ENCODE peak calls at places on chromosomes 4 and X, in seven cellular contexts. V is IMR-90, F is H1, J is mesendoderm, Q is mesenchymal stem cell, K is H9, S is trophoblast cell. R is an unnamed sample.
A peak's percentile ranks its signal among the peaks of the same experiment; 100 is the strongest.

GRCh38 chr4:47531954-47532321 is 46.9 kb downstream of the ATP10D start:
- DNase-seq in S (no peak), F (no peak), K (no peak), V (no peak), J (no peak), Q (no peak), R (no peak)

GRCh38 chr4:85968945-85969830 is 390.7 kb downstream of the MAPK10 start:
- DNase-seq in J (peak; percentile 52), S (peak; percentile 82), F (no peak), K (no peak), Q (peak; percentile 72), V (peak; percentile 72), R (peak; percentile 24)

GRCh38 chr4:41095192-41095872 is 119.0 kb downstream of the APBB2 start:
- DNase-seq in V (no peak), K (no peak), J (no peak), Q (no peak), S (no peak), F (no peak), R (no peak)

GRCh38 chrX:86930419-86930818 is 587.2 kb upstream of the KLHL4 start:
- DNase-seq in K (no peak), J (no peak), S (peak; percentile 68), V (no peak), F (no peak), Q (peak; percentile 0), R (no peak)

GRCh38 chrX:1491851-1492349 is 39.2 kb upstream of the ASMTL start:
- DNase-seq in K (peak; percentile 77), S (no peak), J (peak; percentile 92), Q (no peak), V (no peak), F (no peak), R (peak; percentile 35)

GRCh38 chr4:31674313-31674947 is 954.3 kb downstream of the PCDH7 start:
- DNase-seq in Q (peak; percentile 30), J (peak; percentile 46), F (no peak), S (peak; percentile 20), K (peak; percentile 34), V (peak; percentile 8), R (no peak)

GRCh38 chrX:78133561-78133960 is 5.9 kb downstream of the TAF9B start:
- DNase-seq in S (no peak), V (no peak), J (no peak), K (no peak), F (no peak), Q (no peak), R (no peak)

GRCh38 chr4:151356510-151356909 is 31.1 kb upstream of the SH3D19 start:
- DNase-seq in F (no peak), S (no peak), K (no peak), V (peak; percentile 18), J (no peak), Q (peak; percentile 40), R (no peak)

GRCh38 chr4:40897557-40898203 is 147.9 kb downstream of the NSUN7 start:
- DNase-seq in K (peak; percentile 82), Q (peak; percentile 63), F (peak; percentile 43), V (peak; percentile 51), S (peak; percentile 89), J (peak; percentile 81), R (peak; percentile 67)

GRCh38 chrX:7372843-7373525 is 225.0 kb upstream of the PUDP start:
- DNase-seq in F (no peak), S (peak; percentile 65), Q (peak; percentile 45), K (no peak), V (peak; percentile 67), J (no peak), R (no peak)

GRCh38 chrX:13220916-13221315 is 98.9 kb downstream of the ATXN3L start:
- DNase-seq in K (no peak), V (peak; percentile 84), S (no peak), Q (peak; percentile 82), J (no peak), F (no peak), R (no peak)

GRCh38 chr4:79979785-79980437 is 93.1 kb downstream of the ANTXR2 start:
- DNase-seq in J (no peak), F (no peak), S (no peak), Q (no peak), V (no peak), K (no peak), R (no peak)

GRCh38 chr4:763922-764321 is 58.3 kb downstream of the PCGF3 start:
- DNase-seq in S (peak; percentile 49), V (no peak), Q (no peak), F (no peak), K (no peak), J (no peak), R (no peak)

GRCh38 chr4:39043697-39044363 is 11.6 kb upstream of the TMEM156 start:
- DNase-seq in F (no peak), Q (peak; percentile 80), V (peak; percentile 52), K (no peak), S (peak; percentile 50), J (peak; percentile 14), R (no peak)

GRCh38 chrX:68199062-68199848 is 234.0 kb downstream of the OPHN1 start:
- DNase-seq in S (no peak), V (no peak), K (no peak), Q (no peak), J (no peak), F (no peak), R (no peak)

GRCh38 chr4:38563703-38564490 is 100.1 kb upstream of the KLF3 start:
- DNase-seq in F (no peak), Q (no peak), J (no peak), S (no peak), K (no peak), V (peak; percentile 33), R (no peak)

GRCh38 chr4:89064848-89065247 is 7.9 kb upstream of the FAM13A start:
- DNase-seq in S (no peak), K (no peak), V (no peak), J (no peak), Q (no peak), F (no peak), R (no peak)

GRCh38 chrX:4830880-4831557 is 1117.6 kb upstream of the PRKX start:
- DNase-seq in Q (no peak), F (no peak), K (no peak), J (no peak), S (peak; percentile 6), V (no peak), R (no peak)

GRCh38 chr4:154143720-154144119 is 347.9 kb downstream of the DCHS2 start:
- DNase-seq in J (no peak), S (no peak), V (no peak), F (no peak), Q (no peak), K (no peak), R (no peak)

GRCh38 chrX:55004231-55004630 is 4.1 kb downstream of the APEX2 start:
- DNase-seq in Q (no peak), J (no peak), K (no peak), V (no peak), S (no peak), F (no peak), R (no peak)

GRCh38 chr4:184117662-184118199 is 99.9 kb downstream of the ENPP6 start:
- DNase-seq in V (no peak), S (no peak), Q (no peak), K (no peak), F (no peak), J (no peak), R (no peak)

GRCh38 chrX:12013220-12013619 is 125.1 kb upstream of the FRMPD4 start:
- DNase-seq in K (no peak), V (peak; percentile 70), J (no peak), F (no peak), S (peak; percentile 21), Q (peak; percentile 59), R (no peak)

GRCh38 chrX:21276736-21277433 is 97.3 kb upstream of the CNKSR2 start:
- DNase-seq in Q (no peak), J (no peak), F (no peak), K (no peak), V (no peak), S (no peak), R (no peak)

GRCh38 chr4:41009411-41009810 is 204.9 kb downstream of the APBB2 start:
- DNase-seq in V (peak; percentile 87), F (no peak), Q (peak; percentile 22), J (no peak), K (no peak), S (no peak), R (no peak)

GRCh38 chrX:1593286-1594271 is 2.2 kb downstream of the AKAP17A start:
- DNase-seq in J (no peak), F (no peak), V (no peak), Q (no peak), K (no peak), S (no peak), R (no peak)

GRCh38 chr4:113073614-113074013 is 24.2 kb downstream of the ANK2 start:
- DNase-seq in J (no peak), V (no peak), K (no peak), S (no peak), Q (no peak), F (no peak), R (no peak)

GRCh38 chr4:113083346-113083745 is 33.9 kb downstream of the ANK2 start:
- DNase-seq in Q (no peak), J (peak; percentile 58), F (no peak), S (no peak), K (no peak), V (no peak), R (no peak)

GRCh38 chr4:113080624-113081023 is 31.2 kb downstream of the ANK2 start:
- DNase-seq in V (no peak), J (no peak), S (no peak), Q (no peak), K (no peak), F (no peak), R (no peak)

GRCh38 chr4:113080050-113080449 is 30.6 kb downstream of the ANK2 start:
- DNase-seq in S (no peak), F (no peak), K (no peak), Q (peak; percentile 1), J (peak; percentile 69), V (peak; percentile 2), R (no peak)

GRCh38 chr4:113077611-113078010 is 28.2 kb downstream of the ANK2 start:
- DNase-seq in Q (no peak), S (no peak), V (no peak), J (no peak), F (no peak), K (no peak), R (peak; percentile 38)
- H3K18ac ChIP-seq in Q (no peak overlapping the region), S (no peak overlapping the region), V (no peak overlapping the region), J (no peak overlapping the region), F (no peak overlapping the region), K (no peak overlapping the region), R (no peak overlapping the region)

GRCh38 chrX:106901341-106901740 is 1.8 kb downstream of the RIPPLY1 start:
- DNase-seq in S (no peak), Q (no peak), K (no peak), J (no peak), V (no peak), F (no peak), R (no peak)
- H3K18ac ChIP-seq in S (no peak overlapping the region), Q (no peak overlapping the region), K (no peak overlapping the region), J (no peak overlapping the region), V (no peak overlapping the region), F (no peak overlapping the region), R (no peak overlapping the region)

DNA sequence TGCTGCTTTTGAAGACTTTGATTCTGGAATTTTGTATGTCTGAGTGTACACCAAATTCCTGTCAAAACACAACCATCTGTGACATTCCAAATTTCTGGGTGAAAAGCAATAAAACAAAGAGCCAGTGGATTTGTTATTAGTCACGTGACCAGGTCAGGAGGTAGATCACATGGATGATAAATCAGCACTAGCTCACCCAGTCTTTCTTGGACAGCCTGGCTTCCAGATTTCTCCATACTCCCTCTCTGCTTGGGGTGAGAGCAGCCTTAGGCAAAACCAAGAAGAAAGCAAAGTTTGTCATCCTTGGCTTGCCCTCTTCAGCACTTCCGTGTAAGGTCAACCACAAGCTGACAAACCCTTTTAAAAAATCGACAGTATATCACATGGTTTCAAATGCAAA is 194.2 kb downstream of the CLCN4 start:
- DNase-seq in V (peak; percentile 41), J (no peak), F (no peak), Q (peak; percentile 6), S (peak; percentile 36), K (no peak), R (no peak)
- H3K18ac ChIP-seq in V (no peak overlapping the region), J (no peak overlapping the region), F (no peak overlapping the region), Q (no peak overlapping the region), S (no peak overlapping the region), K (no peak overlapping the region), R (no peak overlapping the region)

GRCh38 chrX:45011597-45011996 is 138.6 kb downstream of the KDM6A start:
- DNase-seq in Q (no peak), V (no peak), K (no peak), F (no peak), J (no peak), S (no peak), R (no peak)
- H3K18ac ChIP-seq in Q (no peak overlapping the region), V (no peak overlapping the region), K (no peak overlapping the region), F (no peak overlapping the region), J (no peak overlapping the region), S (no peak overlapping the region), R (no peak overlapping the region)